ENCODE peak calls at places on chromosomes 16 and 17, in eight cellular contexts. Q is ovary, N is thyroid gland, C is adrenal gland, J is lower leg skin, Z is heart left ventricle, Y is H54, O is sigmoid colon. G is an unnamed sample.
A peak's percentile ranks its signal among the peaks of the same experiment; 100 is the strongest.

GRCh38 chr17:81341347-81342061 is 46.4 kb upstream of the SLC38A10 start:
- DNase-seq in Q (no peak), C (no peak), Z (no peak), N (peak; percentile 37), J (no peak), O (peak; percentile 67), Y (no peak), G (no peak)

GRCh38 chr16:67531247-67531646 is 2.6 kb downstream of the RIPOR1 start:
- DNase-seq in Z (no peak), J (no peak), C (no peak), N (no peak), Q (no peak), O (no peak), Y (no peak), G (no peak)

GRCh38 chr17:50548831-50549230 is 1.9 kb downstream of the SPATA20 start:
- DNase-seq in C (no peak), Q (no peak), O (no peak), Z (no peak), J (no peak), N (no peak), Y (no peak), G (no peak)

GRCh38 chr17:2299136-2299535 is 4.4 kb downstream of the SMG6 start:
- DNase-seq in C (no peak), Q (no peak), Y (no peak), J (no peak), O (no peak), N (no peak), Z (no peak), G (no peak)

GRCh38 chr17:4881761-4882555 is 17.4 kb upstream of the C17orf107 start:
- DNase-seq in N (peak; percentile 70), J (no peak), C (peak; percentile 65), Z (peak; percentile 43), O (no peak), Q (peak; percentile 63), Y (peak; percentile 45), G (no peak)

GRCh38 chr16:4558026-4558425 is 1.9 kb downstream of the C16orf96 start:
- DNase-seq in C (no peak), O (no peak), N (no peak), Y (no peak), Z (no peak), J (no peak), Q (no peak), G (no peak)

GRCh38 chr17:3502466-3502865 is 26.7 kb downstream of the ASPA start:
- DNase-seq in Q (no peak), Y (no peak), C (no peak), N (no peak), J (no peak), O (no peak), Z (no peak), G (no peak)

GRCh38 chr16:84874553-84874952 is 54.8 kb downstream of the CRISPLD2 start:
- DNase-seq in Y (no peak), Z (no peak), Q (no peak), O (no peak), J (no peak), C (no peak), N (no peak), G (no peak)

GRCh38 chr17:21275579-21276339 is 8.8 kb upstream of the MAP2K3 start:
- DNase-seq in C (peak; percentile 92), N (peak; percentile 94), J (peak; percentile 91), Y (peak; percentile 90), Q (peak; percentile 90), O (peak; percentile 95), Z (peak; percentile 96), G (no peak)
- TF ChIP-seq POLR2A in C (peak; percentile 49), N (peak; percentile 88), J (no peak), Y (peak; percentile 74), Q (no peak), O (peak; percentile 44), Z (no peak), G (no peak)

GRCh38 chr16:530111-530817 is 2.8 kb downstream of the CAPN15 start:
- DNase-seq in J (no peak), N (no peak), Q (no peak), Z (no peak), C (no peak), O (no peak), Y (no peak), G (no peak)

GRCh38 chr16:526181-527014 is 1.1 kb upstream of the CAPN15 start:
- DNase-seq in N (peak; percentile 65), Q (peak; percentile 54), O (peak; percentile 77), J (no peak), Y (no peak), C (peak; percentile 76), Z (peak; percentile 55), G (no peak)

GRCh38 chr16:527015-527903 is at the start of gene CAPN15:
- DNase-seq in Q (peak; percentile 90), J (peak; percentile 67), N (peak; percentile 87), O (peak; percentile 94), Y (peak; percentile 67), Z (peak; percentile 90), C (peak; percentile 89), G (no peak)

GRCh38 chr16:529012-529575 is 1.6 kb downstream of the CAPN15 start:
- DNase-seq in Z (no peak), Y (no peak), O (no peak), Q (no peak), N (no peak), C (no peak), J (no peak), G (no peak)

DNA sequence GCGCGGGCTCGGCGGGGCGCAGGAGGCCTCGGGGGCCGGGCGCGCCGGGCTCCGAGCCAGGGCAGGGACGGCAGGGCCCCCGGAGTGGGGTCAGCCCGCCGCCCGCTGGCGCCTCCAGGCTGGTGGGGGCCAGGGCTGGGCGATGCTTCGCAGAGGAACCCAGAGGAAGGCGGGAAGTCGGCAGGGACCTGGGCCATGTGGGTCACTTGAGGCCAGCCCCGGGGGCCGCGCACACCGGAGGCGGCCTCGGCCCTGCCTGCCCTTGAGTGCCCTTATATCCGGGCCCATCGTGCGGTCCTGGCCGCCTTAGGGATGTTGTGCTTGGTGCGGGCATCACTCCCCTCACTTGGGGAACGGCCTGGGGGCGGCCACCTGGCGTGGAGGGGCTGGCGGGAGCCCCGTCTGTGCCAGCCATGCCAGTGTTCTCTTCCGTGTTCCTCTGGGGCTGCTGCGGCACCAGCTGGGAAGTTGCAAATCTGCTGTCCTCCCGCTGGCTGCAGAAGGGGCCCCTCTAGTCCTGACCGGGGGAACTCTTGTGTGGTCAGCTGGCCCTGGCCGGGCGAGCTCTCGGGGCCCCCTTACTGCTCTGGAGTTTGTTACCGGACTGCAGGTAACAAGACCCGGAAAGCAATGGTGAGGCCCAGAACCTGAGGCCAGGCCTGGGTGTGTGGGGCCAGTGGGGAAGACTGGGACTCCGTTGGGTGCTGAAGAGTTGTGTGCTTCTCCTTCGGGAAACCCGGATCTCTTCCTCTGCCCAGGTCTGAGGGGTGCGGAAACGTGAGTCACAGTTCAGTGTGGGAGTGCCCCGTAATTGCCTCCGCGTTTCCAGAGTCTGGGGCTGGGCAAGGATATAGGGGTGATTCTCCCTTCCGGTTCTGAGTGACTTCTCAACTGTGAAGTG is 849 bp downstream of the CAPN15 start:
- DNase-seq in Q (peak; percentile 52), O (no peak), J (peak; percentile 55), Y (peak; percentile 80), C (peak; percentile 52), Z (no peak), N (peak; percentile 24), G (no peak)
- TF ChIP-seq POLR2A in Q (no peak), O (no peak), J (no peak), Y (peak; percentile 54), C (peak; percentile 16), Z (no peak), N (no peak), G (no peak)

DNA sequence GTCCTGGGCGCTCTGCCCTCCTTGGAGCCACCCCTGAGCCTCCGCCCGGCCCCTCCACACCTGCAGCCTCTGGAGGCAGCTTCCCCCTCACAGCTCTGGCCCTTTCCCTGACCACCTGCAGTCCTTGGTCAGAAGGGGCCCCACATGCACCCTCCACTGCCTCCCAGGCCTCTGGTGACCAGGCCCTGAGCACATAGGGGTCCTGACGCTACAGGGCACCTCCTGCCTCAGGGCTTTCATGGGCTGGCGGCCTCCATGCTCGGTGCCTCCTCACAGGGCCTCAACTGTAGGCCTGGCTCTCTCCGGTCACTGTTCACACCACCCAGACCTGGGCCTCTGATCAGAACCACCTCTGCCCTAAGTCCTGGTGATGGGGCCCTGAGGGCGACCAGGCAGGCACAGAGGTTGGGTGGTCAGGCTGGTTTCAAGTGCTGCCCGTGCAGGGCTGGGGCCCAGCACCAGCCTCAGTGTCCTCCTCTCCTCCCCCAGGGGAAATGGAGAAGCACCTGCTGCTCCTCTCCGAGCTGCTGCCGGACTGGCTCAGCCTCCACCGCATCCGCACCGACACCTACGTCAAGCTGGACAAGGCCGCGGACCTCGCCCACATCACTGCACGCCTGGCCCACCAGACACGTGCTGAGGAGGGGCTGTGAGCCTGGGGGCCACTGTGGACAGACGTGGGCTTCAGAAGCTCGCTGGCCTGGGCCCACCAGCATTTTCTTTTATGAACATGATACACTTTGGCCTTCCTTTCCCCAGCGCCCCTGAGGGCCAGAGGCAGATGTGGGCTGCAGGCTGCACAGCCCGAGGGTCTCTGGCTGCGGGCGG is 3.9 kb downstream of the APRT start:
- DNase-seq in Z (no peak), N (no peak), J (no peak), O (no peak), C (no peak), Y (no peak), Q (no peak), G (no peak)
- TF ChIP-seq POLR2A in Z (no peak), N (no peak), J (no peak), O (no peak), C (no peak), Y (no peak), Q (no peak), G (no peak)

GRCh38 chr17:924711-925480 is 54.7 kb downstream of the NXN start:
- DNase-seq in Q (no peak), Y (no peak), N (no peak), O (no peak), J (no peak), C (no peak), Z (no peak), G (no peak)

GRCh38 chr17:925846-926245 is 53.7 kb downstream of the NXN start:
- DNase-seq in J (no peak), N (no peak), Z (no peak), Y (no peak), C (no peak), Q (no peak), O (no peak), G (no peak)

GRCh38 chr17:930258-930657 is 49.3 kb downstream of the NXN start:
- DNase-seq in J (no peak), N (no peak), Z (no peak), O (no peak), C (no peak), Y (no peak), Q (no peak), G (no peak)

GRCh38 chr17:929547-929946 is 50.0 kb downstream of the NXN start:
- DNase-seq in Z (no peak), Y (no peak), O (no peak), J (no peak), N (no peak), Q (no peak), C (no peak), G (no peak)

DNA sequence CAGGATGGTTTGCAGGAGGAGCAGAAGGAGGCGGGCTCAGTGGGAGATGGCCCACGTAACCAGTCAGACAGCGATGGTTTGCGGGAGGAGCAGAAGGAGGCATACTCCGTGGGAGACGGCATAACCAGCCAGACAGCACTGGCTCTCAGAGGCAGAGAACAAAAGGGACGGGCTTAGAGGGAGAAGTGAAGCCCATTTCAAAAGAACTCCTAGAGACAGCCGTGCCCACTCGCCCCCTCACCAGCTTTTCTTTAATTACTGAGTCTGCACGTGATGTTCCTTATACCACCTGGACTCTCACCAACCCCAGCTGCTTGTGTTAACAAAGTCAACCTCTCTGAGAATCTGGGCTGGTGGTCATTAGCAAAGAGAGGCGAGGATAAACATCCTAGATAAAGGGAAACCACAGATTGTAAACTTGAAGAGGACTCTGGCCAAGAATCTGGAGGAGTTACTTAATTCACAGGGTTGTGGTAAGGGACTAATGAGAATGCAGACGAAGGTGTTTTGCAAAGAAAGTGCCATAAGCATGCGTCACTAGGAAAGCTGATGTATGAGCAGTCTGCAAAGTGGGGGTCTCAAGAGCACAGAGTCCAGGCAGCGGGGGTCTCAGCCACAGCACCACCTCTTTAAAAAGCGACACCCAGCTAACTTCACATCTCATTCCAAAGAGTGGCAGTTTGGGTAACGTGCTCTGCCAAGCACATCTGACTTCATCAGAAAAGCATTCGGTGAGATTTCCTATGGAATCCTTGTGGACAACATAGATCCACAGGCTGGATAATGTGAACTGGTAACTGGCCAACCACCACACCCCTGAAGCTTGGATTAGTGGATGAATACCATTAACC is 51.7 kb downstream of the NXN start:
- DNase-seq in O (peak; percentile 82), C (no peak), Q (no peak), N (no peak), J (no peak), Z (no peak), Y (peak; percentile 75), G (no peak)
- TF ChIP-seq POLR2A in O (peak; percentile 11), C (no peak), Q (no peak), N (no peak), J (no peak), Z (no peak), Y (no peak), G (no peak)